ENCODE peak calls at places on chromosome 15, in five cellular contexts. H is fibroblast of lung, B is nephron progenitor cell, P is tibial artery, Z is A549. X is an unnamed sample.
A peak's percentile ranks its signal among the peaks of the same experiment; 100 is the strongest.

GRCh38 chr15:32981536-32981935 is 213.0 kb downstream of the FMN1 start:
- DNase-seq in H (no peak), B (no peak), P (no peak), Z (no peak), X (no peak)

GRCh38 chr15:72179950-72180581 is 17.5 kb downstream of the GRAMD2A start:
- DNase-seq in H (no peak), B (no peak), P (no peak), Z (peak; percentile 51), X (no peak)

GRCh38 chr15:58203537-58203936 is 65.4 kb downstream of the AQP9 start:
- DNase-seq in H (peak; percentile 99), B (no peak), P (no peak), Z (no peak), X (no peak)

GRCh38 chr15:98232761-98233160 is 272.3 kb downstream of the ARRDC4 start:
- DNase-seq in H (no peak), B (no peak), P (no peak), Z (no peak), X (no peak)

GRCh38 chr15:88604381-88604951 is 16.7 kb upstream of the AEN start:
- DNase-seq in H (no peak), B (peak; percentile 52), P (no peak), Z (no peak), X (no peak)

GRCh38 chr15:52427804-52428203 is 100.9 kb downstream of the MYO5A start:
- DNase-seq in H (peak; percentile 67), B (peak; percentile 27), P (no peak), Z (no peak), X (no peak)

GRCh38 chr15:55289573-55290360 is at the start of gene RAB27A:
- DNase-seq in H (peak; percentile 48), B (peak; percentile 82), P (peak; percentile 88), Z (peak; percentile 77), X (peak; percentile 87)

GRCh38 chr15:101652783-101653430 is 726 bp upstream of the TM2D3 start:
- DNase-seq in H (no peak), B (no peak), P (peak; percentile 74), Z (no peak), X (no peak)

GRCh38 chr15:47427463-47427862 is 289.8 kb upstream of the SEMA6D start:
- DNase-seq in H (no peak), B (no peak), P (no peak), Z (no peak), X (no peak)

GRCh38 chr15:46091860-46092450 is 457.1 kb downstream of the SQOR start:
- DNase-seq in H (peak; percentile 47), B (peak; percentile 47), P (no peak), Z (peak; percentile 27), X (no peak)

GRCh38 chr15:58222698-58223097 is 84.5 kb downstream of the AQP9 start:
- DNase-seq in H (no peak), B (no peak), P (no peak), Z (no peak), X (no peak)

GRCh38 chr15:27894645-27895044 is 204.5 kb downstream of the OCA2 start:
- DNase-seq in H (no peak), B (no peak), P (no peak), Z (no peak), X (no peak)

GRCh38 chr15:35932541-35932940 is 386.6 kb upstream of the DPH6 start:
- DNase-seq in H (no peak), B (peak; percentile 6), P (no peak), Z (no peak), X (no peak)

GRCh38 chr15:55290361-55291057 is 896 bp upstream of the RAB27A start:
- DNase-seq in H (peak; percentile 81), B (peak; percentile 81), P (peak; percentile 91), Z (peak; percentile 81), X (peak; percentile 94)

GRCh38 chr15:58726867-58727266 is 22.6 kb downstream of the ADAM10 start:
- DNase-seq in H (no peak), B (no peak), P (no peak), Z (no peak), X (no peak)

GRCh38 chr15:64749999-64750657 is 25.3 kb downstream of the RBPMS2 start:
- DNase-seq in H (peak; percentile 55), B (peak; percentile 41), P (peak; percentile 84), Z (peak; percentile 63), X (no peak)

GRCh38 chr15:40438712-40439111 is 2.0 kb upstream of the BAHD1 start:
- DNase-seq in H (no peak), B (no peak), P (no peak), Z (no peak), X (no peak)

GRCh38 chr15:40435331-40436089 is 5.2 kb upstream of the BAHD1 start:
- DNase-seq in H (no peak), B (no peak), P (no peak), Z (no peak), X (no peak)

GRCh38 chr15:40436892-40437753 is 3.6 kb upstream of the BAHD1 start:
- DNase-seq in H (no peak), B (no peak), P (no peak), Z (no peak), X (no peak)

GRCh38 chr15:40437754-40438687 is 2.7 kb upstream of the BAHD1 start:
- DNase-seq in H (no peak), B (no peak), P (no peak), Z (no peak), X (no peak)

GRCh38 chr15:40436116-40436891 is 4.4 kb upstream of the BAHD1 start:
- DNase-seq in H (no peak), B (peak; percentile 54), P (no peak), Z (no peak), X (no peak)
- TF ChIP-seq CTCF in H (no peak), B (no peak), P (no peak), Z (no peak), X (no peak)

DNA sequence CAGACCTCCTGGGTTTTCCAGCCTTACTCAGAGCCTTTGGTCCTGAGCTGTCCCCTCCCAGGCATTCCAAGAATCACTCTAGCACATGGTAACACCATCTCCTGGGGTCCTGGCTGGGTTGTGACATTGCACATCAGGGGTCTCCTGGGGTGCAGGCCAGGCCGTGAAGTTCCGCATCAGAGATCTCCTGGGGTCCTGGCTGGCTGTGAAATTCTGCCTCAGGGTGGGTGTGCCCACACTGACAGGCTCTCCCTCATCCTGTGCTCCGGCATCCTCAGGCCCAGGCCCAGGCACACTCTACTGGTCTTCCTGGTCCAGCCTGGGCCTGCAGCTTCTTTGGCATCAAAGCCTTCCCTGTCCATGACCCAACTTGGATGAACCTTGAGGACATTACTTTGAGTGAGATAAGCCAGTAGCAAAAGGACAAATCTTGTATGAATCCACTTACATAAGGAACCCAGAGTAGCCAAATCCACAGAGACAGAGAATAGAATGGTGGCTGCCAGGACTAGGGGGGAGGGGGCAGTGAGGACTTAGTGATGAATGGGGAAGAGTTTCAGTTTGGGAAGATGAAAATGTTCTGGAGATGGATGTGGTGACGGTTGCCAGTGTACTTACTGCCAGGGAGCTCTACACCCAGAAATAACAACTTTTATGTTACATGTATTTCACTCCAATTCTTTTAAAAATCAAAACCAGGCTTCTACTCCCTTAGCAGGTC is 49.1 kb upstream of the KLF13 start:
- DNase-seq in H (no peak), B (no peak), P (peak; percentile 35), Z (no peak), X (peak; percentile 65)
- TF ChIP-seq CTCF in H (no peak), B (no peak), P (no peak), Z (no peak), X (no peak)

GRCh38 chr15:85453144-85453872 is 72.9 kb downstream of the AKAP13 start:
- DNase-seq in H (no peak), B (no peak), P (no peak), Z (no peak), X (no peak)
- TF ChIP-seq CTCF in H (no peak), B (no peak), P (no peak), Z (no peak), X (no peak)

DNA sequence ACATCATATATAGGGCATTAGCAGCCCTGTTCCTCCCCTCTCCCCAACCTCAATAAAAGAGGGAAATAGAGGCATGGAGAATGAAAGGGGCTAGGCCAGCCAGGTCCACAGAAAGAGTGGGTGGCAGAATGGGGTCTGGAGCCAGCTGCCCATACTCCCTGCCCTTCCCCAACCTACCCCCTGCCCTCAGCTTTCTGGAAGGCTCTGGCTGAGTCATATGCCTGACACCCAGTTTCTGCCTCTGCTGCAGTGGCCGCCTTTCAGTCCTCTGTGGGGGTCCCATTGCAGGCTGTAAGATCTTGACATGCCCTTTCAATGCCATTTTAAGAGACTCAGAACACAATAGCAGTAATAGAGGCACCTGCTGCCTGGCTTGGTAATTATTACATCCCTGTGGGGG is 95.7 kb downstream of the LINGO1 start:
- DNase-seq in H (no peak), B (no peak), P (peak; percentile 31), Z (no peak), X (no peak)
- TF ChIP-seq CTCF in H (no peak), B (no peak), P (no peak), Z (no peak), X (no peak)

GRCh38 chr15:81108427-81108826 is 25.6 kb upstream of the CFAP161 start:
- DNase-seq in H (no peak), B (peak; percentile 15), P (no peak), Z (peak; percentile 11), X (no peak)
- TF ChIP-seq CTCF in H (peak; percentile 42), B (peak; percentile 57), P (peak; percentile 25), Z (peak; percentile 26), X (peak; percentile 52)

GRCh38 chr15:34853001-34853758 is 57.8 kb upstream of the ACTC1 start:
- DNase-seq in H (peak; percentile 83), B (no peak), P (no peak), Z (peak; percentile 10), X (no peak)
- TF ChIP-seq CTCF in H (no peak), B (no peak), P (no peak), Z (no peak), X (no peak)

GRCh38 chr15:93018574-93018973 is 70.4 kb downstream of the RGMA start:
- DNase-seq in H (peak; percentile 17), B (no peak), P (no peak), Z (peak; percentile 71), X (no peak)
- TF ChIP-seq CTCF in H (no peak), B (no peak), P (peak; percentile 11), Z (peak; percentile 38), X (peak; percentile 31)

GRCh38 chr15:25619761-25620160 is 180.9 kb upstream of the UBE3A start:
- DNase-seq in H (no peak), B (no peak), P (no peak), Z (no peak), X (no peak)
- TF ChIP-seq CTCF in H (no peak), B (no peak), P (no peak), Z (no peak), X (no peak)

DNA sequence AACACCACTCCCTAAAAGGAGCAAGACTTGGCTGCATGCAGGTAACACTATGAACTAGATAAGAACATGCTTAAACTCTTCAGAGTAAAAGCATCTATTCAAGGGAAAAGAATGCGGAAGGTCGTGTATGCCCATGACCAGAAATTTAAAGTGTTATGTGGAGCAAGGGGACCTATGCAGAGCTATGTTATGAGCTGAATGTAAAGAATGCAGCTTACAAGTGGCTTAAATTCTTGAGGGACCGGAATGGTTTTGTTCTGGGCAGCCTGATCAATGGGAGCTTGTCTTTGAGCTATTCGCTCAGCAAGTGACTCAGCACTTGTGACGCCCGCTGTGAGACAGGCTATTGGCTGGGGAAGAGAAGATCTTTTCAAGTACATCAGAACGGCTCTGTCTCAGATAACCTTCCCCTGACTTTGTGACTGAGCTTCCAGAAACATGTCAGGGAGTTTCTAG is 367.5 kb upstream of the THBS1 start:
- DNase-seq in H (peak; percentile 88), B (peak; percentile 18), P (no peak), Z (peak; percentile 26), X (no peak)
- TF ChIP-seq CTCF in H (no peak), B (no peak), P (no peak), Z (no peak), X (no peak)